ENCODE peak calls at places on chromosomes 11 and 22, in four cellular contexts. One of them, this sample, is unnamed.

GRCh38 chr11:93169950-93170561 is 27.7 kb downstream of the SLC36A4 start:
- DNase-seq in kidney epithelial cell: no peak
- DNase-seq in WTC11: no peak
- DNase-seq in naive thymus-derived CD4-positive, alpha-beta T cell: no peak
- DNase-seq in this sample: no peak

GRCh38 chr11:44726278-44727113 is at the start of gene TSPAN18:
- DNase-seq in kidney epithelial cell: no peak
- DNase-seq in WTC11: peak; percentile 62
- DNase-seq in naive thymus-derived CD4-positive, alpha-beta T cell: peak; percentile 25
- DNase-seq in this sample: peak; percentile 80

GRCh38 chr11:72591785-72592490 is 82.3 kb downstream of the PDE2A start:
- DNase-seq in kidney epithelial cell: no peak
- DNase-seq in WTC11: no peak
- DNase-seq in naive thymus-derived CD4-positive, alpha-beta T cell: peak; percentile 61
- DNase-seq in this sample: peak; percentile 59

GRCh38 chr11:86795962-86796361 is 4.4 kb upstream of the PRSS23 start:
- DNase-seq in kidney epithelial cell: no peak
- DNase-seq in WTC11: no peak
- DNase-seq in naive thymus-derived CD4-positive, alpha-beta T cell: no peak
- DNase-seq in this sample: no peak

GRCh38 chr11:130763087-130763980 is 152.9 kb downstream of the SNX19 start:
- DNase-seq in kidney epithelial cell: no peak
- DNase-seq in WTC11: no peak
- DNase-seq in naive thymus-derived CD4-positive, alpha-beta T cell: no peak
- DNase-seq in this sample: no peak

GRCh38 chr11:112025682-112026081 is 474 bp downstream of the DLAT start:
- DNase-seq in kidney epithelial cell: no peak
- DNase-seq in WTC11: no peak
- DNase-seq in naive thymus-derived CD4-positive, alpha-beta T cell: no peak
- DNase-seq in this sample: no peak

GRCh38 chr22:31346255-31346732 is at the start of gene PATZ1:
- DNase-seq in kidney epithelial cell: no peak
- DNase-seq in WTC11: peak; percentile 72
- DNase-seq in naive thymus-derived CD4-positive, alpha-beta T cell: peak; percentile 88
- DNase-seq in this sample: peak; percentile 81

GRCh38 chr11:27207025-27207650 is 155.9 kb downstream of the CCDC34 start:
- DNase-seq in kidney epithelial cell: no peak
- DNase-seq in WTC11: no peak
- DNase-seq in naive thymus-derived CD4-positive, alpha-beta T cell: no peak
- DNase-seq in this sample: no peak

GRCh38 chr22:49218142-49218541 is 609.5 kb downstream of the BRD1 start:
- DNase-seq in kidney epithelial cell: no peak
- DNase-seq in WTC11: peak; percentile 1
- DNase-seq in naive thymus-derived CD4-positive, alpha-beta T cell: no peak
- DNase-seq in this sample: no peak

GRCh38 chr11:108253176-108253575 is 30.3 kb downstream of the ATM start:
- DNase-seq in kidney epithelial cell: no peak
- DNase-seq in WTC11: no peak
- DNase-seq in naive thymus-derived CD4-positive, alpha-beta T cell: no peak
- DNase-seq in this sample: no peak

GRCh38 chr11:57530215-57530595 is 349 bp downstream of the TIMM10 start:
- DNase-seq in kidney epithelial cell: no peak
- DNase-seq in WTC11: no peak
- DNase-seq in naive thymus-derived CD4-positive, alpha-beta T cell: no peak
- DNase-seq in this sample: no peak

GRCh38 chr22:32796865-32797573 is 4.5 kb upstream of the TIMP3 start:
- DNase-seq in kidney epithelial cell: no peak
- DNase-seq in WTC11: peak; percentile 71
- DNase-seq in naive thymus-derived CD4-positive, alpha-beta T cell: peak; percentile 52
- DNase-seq in this sample: peak; percentile 45

GRCh38 chr11:79156031-79156430 is 284.8 kb downstream of the TENM4 start:
- DNase-seq in kidney epithelial cell: no peak
- DNase-seq in WTC11: no peak
- DNase-seq in naive thymus-derived CD4-positive, alpha-beta T cell: no peak
- DNase-seq in this sample: no peak

GRCh38 chr11:128871165-128871564 is 4.1 kb upstream of the KCNJ1 start:
- DNase-seq in kidney epithelial cell: no peak
- DNase-seq in WTC11: no peak
- DNase-seq in naive thymus-derived CD4-positive, alpha-beta T cell: no peak
- DNase-seq in this sample: no peak

GRCh38 chr22:39177791-39178190 is 25.3 kb upstream of the CBX7 start:
- DNase-seq in kidney epithelial cell: no peak
- DNase-seq in WTC11: no peak
- DNase-seq in naive thymus-derived CD4-positive, alpha-beta T cell: no peak
- DNase-seq in this sample: no peak

GRCh38 chr11:5719703-5720495 is 16.3 kb upstream of the OR56B1 start:
- DNase-seq in kidney epithelial cell: no peak
- DNase-seq in WTC11: no peak
- DNase-seq in naive thymus-derived CD4-positive, alpha-beta T cell: no peak
- DNase-seq in this sample: no peak

GRCh38 chr11:112255075-112255739 is 5.5 kb downstream of the PLET1 start:
- DNase-seq in kidney epithelial cell: peak; percentile 52
- DNase-seq in WTC11: no peak
- DNase-seq in naive thymus-derived CD4-positive, alpha-beta T cell: no peak
- DNase-seq in this sample: no peak

GRCh38 chr11:120532511-120533196 is 21.1 kb downstream of the GRIK4 start:
- DNase-seq in kidney epithelial cell: no peak
- DNase-seq in WTC11: no peak
- DNase-seq in naive thymus-derived CD4-positive, alpha-beta T cell: no peak
- DNase-seq in this sample: no peak

GRCh38 chr11:102267602-102268001 is 49.7 kb upstream of the BIRC3 start:
- DNase-seq in kidney epithelial cell: no peak
- DNase-seq in WTC11: no peak
- DNase-seq in naive thymus-derived CD4-positive, alpha-beta T cell: no peak
- DNase-seq in this sample: no peak

GRCh38 chr22:36467946-36468345 is 13.5 kb downstream of the TXN2 start:
- DNase-seq in kidney epithelial cell: peak; percentile 88
- DNase-seq in WTC11: no peak
- DNase-seq in naive thymus-derived CD4-positive, alpha-beta T cell: no peak
- DNase-seq in this sample: no peak

GRCh38 chr22:41914611-41915034 is 251 bp downstream of the SHISA8 start:
- DNase-seq in kidney epithelial cell: no peak
- DNase-seq in WTC11: no peak
- DNase-seq in naive thymus-derived CD4-positive, alpha-beta T cell: no peak
- DNase-seq in this sample: no peak

GRCh38 chr11:126345283-126345682 is 10.2 kb upstream of the ST3GAL4 start:
- DNase-seq in kidney epithelial cell: no peak
- DNase-seq in WTC11: no peak
- DNase-seq in naive thymus-derived CD4-positive, alpha-beta T cell: no peak
- DNase-seq in this sample: no peak

GRCh38 chr11:132959663-132960062 is 572.6 kb downstream of the OPCML start:
- DNase-seq in kidney epithelial cell: no peak
- DNase-seq in WTC11: no peak
- DNase-seq in naive thymus-derived CD4-positive, alpha-beta T cell: no peak
- DNase-seq in this sample: no peak

GRCh38 chr22:23767303-23767672 is 484 bp downstream of the CHCHD10 start:
- DNase-seq in kidney epithelial cell: no peak
- DNase-seq in WTC11: no peak
- DNase-seq in naive thymus-derived CD4-positive, alpha-beta T cell: no peak
- DNase-seq in this sample: no peak

GRCh38 chr11:68942751-68943271 is 38.0 kb downstream of the MRGPRD start:
- DNase-seq in kidney epithelial cell: no peak
- DNase-seq in WTC11: no peak
- DNase-seq in naive thymus-derived CD4-positive, alpha-beta T cell: no peak
- DNase-seq in this sample: no peak

GRCh38 chr22:46972901-46973831 is 210.7 kb downstream of the TBC1D22A start:
- DNase-seq in kidney epithelial cell: no peak
- DNase-seq in WTC11: no peak
- DNase-seq in naive thymus-derived CD4-positive, alpha-beta T cell: no peak
- DNase-seq in this sample: no peak

GRCh38 chr11:40602866-40603578 is 856.4 kb downstream of the LRRC4C start:
- DNase-seq in kidney epithelial cell: peak; percentile 2
- DNase-seq in WTC11: no peak
- DNase-seq in naive thymus-derived CD4-positive, alpha-beta T cell: no peak
- DNase-seq in this sample: no peak

GRCh38 chr11:11592146-11592684 is 29.6 kb downstream of the GALNT18 start:
- DNase-seq in kidney epithelial cell: no peak
- DNase-seq in WTC11: no peak
- DNase-seq in naive thymus-derived CD4-positive, alpha-beta T cell: no peak
- DNase-seq in this sample: no peak

GRCh38 chr11:8310743-8311298 is 47.1 kb upstream of the LMO1 start:
- DNase-seq in kidney epithelial cell: no peak
- DNase-seq in WTC11: peak; percentile 28
- DNase-seq in naive thymus-derived CD4-positive, alpha-beta T cell: no peak
- DNase-seq in this sample: no peak

GRCh38 chr22:23077627-23078461 is 7.5 kb downstream of the GNAZ start:
- DNase-seq in kidney epithelial cell: no peak
- DNase-seq in WTC11: no peak
- DNase-seq in naive thymus-derived CD4-positive, alpha-beta T cell: no peak
- DNase-seq in this sample: no peak

GRCh38 chr11:43969543-43969942 is 27.1 kb downstream of the C11orf96 start:
- DNase-seq in kidney epithelial cell: no peak
- DNase-seq in WTC11: no peak
- DNase-seq in naive thymus-derived CD4-positive, alpha-beta T cell: no peak
- DNase-seq in this sample: no peak

GRCh38 chr11:10329935-10330334 is 25.1 kb downstream of the ADM start:
- DNase-seq in kidney epithelial cell: no peak
- DNase-seq in WTC11: no peak
- DNase-seq in naive thymus-derived CD4-positive, alpha-beta T cell: no peak
- DNase-seq in this sample: no peak

GRCh38 chr11:128302425-128303186 is 284.8 kb downstream of the ETS1 start:
- DNase-seq in kidney epithelial cell: no peak
- DNase-seq in WTC11: no peak
- DNase-seq in naive thymus-derived CD4-positive, alpha-beta T cell: peak; percentile 92
- DNase-seq in this sample: peak; percentile 35

GRCh38 chr11:75505966-75506692 is 19.6 kb downstream of the GDPD5 start:
- DNase-seq in kidney epithelial cell: no peak
- DNase-seq in WTC11: no peak
- DNase-seq in naive thymus-derived CD4-positive, alpha-beta T cell: no peak
- DNase-seq in this sample: no peak

GRCh38 chr22:24146791-24147353 is 34.4 kb upstream of the SUSD2 start:
- DNase-seq in kidney epithelial cell: no peak
- DNase-seq in WTC11: peak; percentile 27
- DNase-seq in naive thymus-derived CD4-positive, alpha-beta T cell: no peak
- DNase-seq in this sample: no peak

GRCh38 chr22:43811777-43812148 is 342 bp downstream of the EFCAB6 start:
- DNase-seq in kidney epithelial cell: no peak
- DNase-seq in WTC11: no peak
- DNase-seq in naive thymus-derived CD4-positive, alpha-beta T cell: no peak
- DNase-seq in this sample: no peak

GRCh38 chr11:44621140-44621681 is 55.7 kb downstream of the CD82 start:
- DNase-seq in kidney epithelial cell: no peak
- DNase-seq in WTC11: peak; percentile 91
- DNase-seq in naive thymus-derived CD4-positive, alpha-beta T cell: peak; percentile 52
- DNase-seq in this sample: peak; percentile 59

GRCh38 chr22:47189056-47189916 is 426.8 kb downstream of the TBC1D22A start:
- DNase-seq in kidney epithelial cell: no peak
- DNase-seq in WTC11: no peak
- DNase-seq in naive thymus-derived CD4-positive, alpha-beta T cell: no peak
- DNase-seq in this sample: no peak

GRCh38 chr11:108197351-108197750 is 25.1 kb downstream of the NPAT start:
- DNase-seq in kidney epithelial cell: no peak
- DNase-seq in WTC11: no peak
- DNase-seq in naive thymus-derived CD4-positive, alpha-beta T cell: no peak
- DNase-seq in this sample: no peak

GRCh38 chr11:120239713-120240640 is at the start of gene POU2F3:
- DNase-seq in kidney epithelial cell: no peak
- DNase-seq in WTC11: peak; percentile 56
- DNase-seq in naive thymus-derived CD4-positive, alpha-beta T cell: no peak
- DNase-seq in this sample: no peak

This sample was measured in B cell.